ENCODE peak calls at places on chromosomes 5 and 9, in four cellular contexts. One of them, this sample, is unnamed.

GRCh38 chr5:134464988-134465855 is 53.5 kb upstream of the CDKN2AIPNL start:
- DNase-seq in activated CD8-positive, alpha-beta memory T cell treated with anti-CD3 and anti-CD28 coated beads for 48 hours: no peak
- DNase-seq in activated naive CD4-positive, alpha-beta T cell: no peak
- DNase-seq in iris pigment epithelial cell: no peak
- DNase-seq in this sample: no peak

GRCh38 chr9:120383999-120384924 is 195.7 kb downstream of the CDK5RAP2 start:
- DNase-seq in activated naive CD4-positive, alpha-beta T cell: no peak
- DNase-seq in activated CD8-positive, alpha-beta memory T cell treated with anti-CD3 and anti-CD28 coated beads for 48 hours: no peak
- DNase-seq in iris pigment epithelial cell: no peak
- DNase-seq in this sample: no peak

GRCh38 chr9:137351781-137352501 is 49.9 kb upstream of the NRARP start:
- DNase-seq in iris pigment epithelial cell: no peak
- DNase-seq in activated CD8-positive, alpha-beta memory T cell treated with anti-CD3 and anti-CD28 coated beads for 48 hours: no peak
- DNase-seq in activated naive CD4-positive, alpha-beta T cell: no peak
- DNase-seq in this sample: no peak

GRCh38 chr5:138646671-138647070 is 71.5 kb upstream of the HSPA9 start:
- DNase-seq in iris pigment epithelial cell: no peak
- DNase-seq in activated CD8-positive, alpha-beta memory T cell treated with anti-CD3 and anti-CD28 coated beads for 48 hours: no peak
- DNase-seq in activated naive CD4-positive, alpha-beta T cell: no peak
- DNase-seq in this sample: no peak

GRCh38 chr9:116546711-116547581 is 140.2 kb upstream of the TRIM32 start:
- DNase-seq in iris pigment epithelial cell: peak
- DNase-seq in activated CD8-positive, alpha-beta memory T cell treated with anti-CD3 and anti-CD28 coated beads for 48 hours: no peak
- DNase-seq in activated naive CD4-positive, alpha-beta T cell: no peak
- DNase-seq in this sample: no peak

GRCh38 chr5:59152701-59153245 is 569.9 kb downstream of the RAB3C start:
- DNase-seq in iris pigment epithelial cell: no peak
- DNase-seq in activated CD8-positive, alpha-beta memory T cell treated with anti-CD3 and anti-CD28 coated beads for 48 hours: no peak
- DNase-seq in activated naive CD4-positive, alpha-beta T cell: no peak
- DNase-seq in this sample: no peak

GRCh38 chr5:127849436-127849835 is 146.2 kb downstream of the CCDC192 start:
- DNase-seq in activated CD8-positive, alpha-beta memory T cell treated with anti-CD3 and anti-CD28 coated beads for 48 hours: no peak
- DNase-seq in iris pigment epithelial cell: no peak
- DNase-seq in activated naive CD4-positive, alpha-beta T cell: no peak
- DNase-seq in this sample: no peak

GRCh38 chr9:122265265-122265900 is 701 bp downstream of the MRRF start:
- DNase-seq in iris pigment epithelial cell: peak
- DNase-seq in activated naive CD4-positive, alpha-beta T cell: peak
- DNase-seq in activated CD8-positive, alpha-beta memory T cell treated with anti-CD3 and anti-CD28 coated beads for 48 hours: no peak
- DNase-seq in this sample: no peak

GRCh38 chr9:123237220-123237619 is 31.2 kb downstream of the STRBP start:
- DNase-seq in activated naive CD4-positive, alpha-beta T cell: no peak
- DNase-seq in activated CD8-positive, alpha-beta memory T cell treated with anti-CD3 and anti-CD28 coated beads for 48 hours: no peak
- DNase-seq in iris pigment epithelial cell: no peak
- DNase-seq in this sample: no peak

GRCh38 chr5:2196989-2197531 is 314.3 kb upstream of the IRX4 start:
- DNase-seq in iris pigment epithelial cell: no peak
- DNase-seq in activated naive CD4-positive, alpha-beta T cell: no peak
- DNase-seq in activated CD8-positive, alpha-beta memory T cell treated with anti-CD3 and anti-CD28 coated beads for 48 hours: no peak
- DNase-seq in this sample: no peak

GRCh38 chr9:108439967-108440366 is 415.8 kb downstream of the ACTL7B start:
- DNase-seq in iris pigment epithelial cell: peak
- DNase-seq in activated CD8-positive, alpha-beta memory T cell treated with anti-CD3 and anti-CD28 coated beads for 48 hours: no peak
- DNase-seq in activated naive CD4-positive, alpha-beta T cell: no peak
- DNase-seq in this sample: no peak

GRCh38 chr5:100550531-100551036 is 15.4 kb downstream of the FAM174A start:
- DNase-seq in activated CD8-positive, alpha-beta memory T cell treated with anti-CD3 and anti-CD28 coated beads for 48 hours: no peak
- DNase-seq in iris pigment epithelial cell: peak
- DNase-seq in activated naive CD4-positive, alpha-beta T cell: no peak
- DNase-seq in this sample: no peak

GRCh38 chr5:152066760-152067159 is 142.1 kb upstream of the GLRA1 start:
- DNase-seq in iris pigment epithelial cell: no peak
- DNase-seq in activated CD8-positive, alpha-beta memory T cell treated with anti-CD3 and anti-CD28 coated beads for 48 hours: no peak
- DNase-seq in activated naive CD4-positive, alpha-beta T cell: no peak
- DNase-seq in this sample: no peak

GRCh38 chr9:120336021-120336752 is 243.8 kb downstream of the CDK5RAP2 start:
- DNase-seq in activated naive CD4-positive, alpha-beta T cell: no peak
- DNase-seq in iris pigment epithelial cell: peak
- DNase-seq in activated CD8-positive, alpha-beta memory T cell treated with anti-CD3 and anti-CD28 coated beads for 48 hours: no peak
- DNase-seq in this sample: no peak

GRCh38 chr9:70411930-70412677 is 2.4 kb downstream of the KLF9 start:
- DNase-seq in iris pigment epithelial cell: peak
- DNase-seq in activated CD8-positive, alpha-beta memory T cell treated with anti-CD3 and anti-CD28 coated beads for 48 hours: peak
- DNase-seq in activated naive CD4-positive, alpha-beta T cell: peak
- DNase-seq in this sample: peak

GRCh38 chr5:56951946-56952691 is at the start of gene MIER3:
- DNase-seq in activated naive CD4-positive, alpha-beta T cell: peak
- DNase-seq in activated CD8-positive, alpha-beta memory T cell treated with anti-CD3 and anti-CD28 coated beads for 48 hours: peak
- DNase-seq in iris pigment epithelial cell: peak
- DNase-seq in this sample: peak

GRCh38 chr5:170336065-170336464 is 38.5 kb upstream of the LCP2 start:
- DNase-seq in activated naive CD4-positive, alpha-beta T cell: no peak
- DNase-seq in iris pigment epithelial cell: no peak
- DNase-seq in activated CD8-positive, alpha-beta memory T cell treated with anti-CD3 and anti-CD28 coated beads for 48 hours: no peak
- DNase-seq in this sample: no peak

GRCh38 chr9:133605856-133606721 is 3.1 kb downstream of the FAM163B start:
- DNase-seq in activated naive CD4-positive, alpha-beta T cell: no peak
- DNase-seq in iris pigment epithelial cell: no peak
- DNase-seq in activated CD8-positive, alpha-beta memory T cell treated with anti-CD3 and anti-CD28 coated beads for 48 hours: no peak
- DNase-seq in this sample: no peak

GRCh38 chr5:14557203-14557725 is 24.3 kb upstream of the OTULINL start:
- DNase-seq in activated naive CD4-positive, alpha-beta T cell: no peak
- DNase-seq in activated CD8-positive, alpha-beta memory T cell treated with anti-CD3 and anti-CD28 coated beads for 48 hours: no peak
- DNase-seq in iris pigment epithelial cell: no peak
- DNase-seq in this sample: no peak

GRCh38 chr9:1722404-1722803 is 292.7 kb upstream of the SMARCA2 start:
- DNase-seq in activated naive CD4-positive, alpha-beta T cell: no peak
- DNase-seq in activated CD8-positive, alpha-beta memory T cell treated with anti-CD3 and anti-CD28 coated beads for 48 hours: no peak
- DNase-seq in iris pigment epithelial cell: no peak
- DNase-seq in this sample: no peak

This sample was measured in naive thymus-derived CD4-positive, alpha-beta T cell.